ENCODE peak calls at places on chromosomes 5 and 9, in six cellular contexts. L is Calu3, B is fibroblast of mammary gland, Q is cardiac fibroblast, O is endothelial cell, J is spleen. I is an unnamed sample.

GRCh38 chr5:113678924-113679575 is 165.6 kb downstream of the YTHDC2 start:
- DNase-seq in B (peak; percentile 50), L (peak; percentile 61), Q (peak; percentile 64), J (no peak), O (peak; percentile 62), I (peak; percentile 45)

GRCh38 chr9:2602704-2603116 is 18.9 kb upstream of the VLDLR start:
- DNase-seq in J (no peak), B (no peak), L (no peak), O (no peak), Q (no peak), I (no peak)

GRCh38 chr5:139707445-139708003 is 59.4 kb downstream of the CXXC5 start:
- DNase-seq in L (no peak), O (no peak), Q (no peak), J (no peak), B (no peak), I (no peak)

GRCh38 chr5:57891443-57891842 is 408.8 kb upstream of the ACTBL2 start:
- DNase-seq in O (peak; percentile 19), Q (no peak), L (no peak), J (no peak), B (no peak), I (no peak)

GRCh38 chr5:57862471-57863282 is 380.1 kb upstream of the ACTBL2 start:
- DNase-seq in O (no peak), Q (peak; percentile 52), L (no peak), B (peak; percentile 63), J (no peak), I (no peak)

GRCh38 chr5:123365163-123365562 is 58.0 kb downstream of the CEP120 start:
- DNase-seq in J (no peak), L (no peak), O (no peak), B (peak; percentile 6), Q (no peak), I (no peak)

GRCh38 chr5:157828949-157829639 is 29.9 kb downstream of the CLINT1 start:
- DNase-seq in O (peak; percentile 26), B (peak; percentile 12), J (no peak), L (no peak), Q (peak; percentile 25), I (no peak)

GRCh38 chr5:139808481-139809330 is 13.1 kb downstream of the PSD2 start:
- DNase-seq in O (peak; percentile 78), Q (peak; percentile 41), B (peak; percentile 16), L (peak; percentile 53), J (peak; percentile 66), I (peak; percentile 65)

GRCh38 chr5:167754501-167754941 is 536.9 kb upstream of the WWC1 start:
- DNase-seq in J (no peak), O (no peak), L (no peak), Q (no peak), B (no peak), I (no peak)

GRCh38 chr5:97874491-97874890 is 691.4 kb upstream of the RIOK2 start:
- DNase-seq in L (no peak), Q (no peak), O (no peak), B (peak; percentile 55), J (no peak), I (no peak)

GRCh38 chr9:86042226-86042625 is 57.1 kb downstream of the GOLM1 start:
- DNase-seq in Q (no peak), B (no peak), O (no peak), L (no peak), J (no peak), I (no peak)

GRCh38 chr9:86046080-86046636 is 53.2 kb downstream of the GOLM1 start:
- DNase-seq in L (no peak), B (no peak), O (no peak), Q (no peak), J (no peak), I (no peak)

GRCh38 chr9:86045654-86046053 is 53.7 kb downstream of the GOLM1 start:
- DNase-seq in J (no peak), B (no peak), Q (no peak), L (no peak), O (no peak), I (no peak)

GRCh38 chr9:86043586-86043985 is 55.8 kb downstream of the GOLM1 start:
- DNase-seq in J (no peak), L (no peak), O (no peak), B (no peak), Q (no peak), I (no peak)

GRCh38 chr9:86043999-86044398 is 55.4 kb downstream of the GOLM1 start:
- DNase-seq in B (no peak), O (no peak), L (no peak), J (no peak), Q (no peak), I (no peak)
- TF ChIP-seq CTCF in B (peak; percentile 13), O (no peak), L (no peak), J (no peak), Q (no peak), I (no peak)

GRCh38 chr9:69806642-69807041 is 14.0 kb upstream of the CFAP95 start:
- DNase-seq in J (no peak), Q (no peak), L (no peak), O (no peak), B (no peak), I (no peak)

GRCh38 chr9:69805962-69806633 is 14.5 kb upstream of the CFAP95 start:
- DNase-seq in Q (no peak), B (no peak), O (no peak), J (no peak), L (no peak), I (no peak)

GRCh38 chr9:69811329-69811989 is 9.2 kb upstream of the CFAP95 start:
- DNase-seq in Q (no peak), O (no peak), J (no peak), B (no peak), L (no peak), I (no peak)

GRCh38 chr9:69812068-69813000 is 8.3 kb upstream of the CFAP95 start:
- DNase-seq in O (no peak), L (no peak), J (no peak), Q (no peak), B (no peak), I (no peak)

GRCh38 chr9:69809304-69809863 is 11.2 kb upstream of the CFAP95 start:
- DNase-seq in L (no peak), Q (peak; percentile 63), J (no peak), O (peak; percentile 42), B (peak; percentile 32), I (peak; percentile 58)
- TF ChIP-seq CTCF in L (no peak), Q (peak; percentile 53), J (no peak), O (peak; percentile 49), B (peak; percentile 43), I (peak; percentile 54)

GRCh38 chr9:129619787-129620668 is 873 bp downstream of the C9orf50 start:
- DNase-seq in J (peak; percentile 77), B (no peak), O (no peak), Q (no peak), L (no peak), I (no peak)
- TF ChIP-seq CTCF in J (no peak), B (no peak), O (no peak), Q (no peak), L (no peak), I (peak; percentile 29)

GRCh38 chr5:146906803-146907202 is 28.2 kb upstream of the PPP2R2B start:
- DNase-seq in J (no peak), O (peak; percentile 34), L (peak; percentile 25), B (no peak), Q (no peak), I (peak; percentile 4)
- TF ChIP-seq CTCF in J (no peak), O (peak; percentile 15), L (peak; percentile 15), B (no peak), Q (no peak), I (no peak)